ENCODE peak calls at places on chromosome 13, in eight cellular contexts. One of them, this sample, is unnamed.

GRCh38 chr13:76630629-76631028 is 255.6 kb downstream of the KCTD12 start:
- DNase-seq in omental fat pad: no peak
- DNase-seq in PC-9: no peak
- DNase-seq in brain microvascular endothelial cell: no peak
- DNase-seq in fibroblast of villous mesenchyme: no peak
- DNase-seq in CD8-positive, alpha-beta T cell: no peak
- DNase-seq in glutamatergic neuron: no peak
- DNase-seq in neural crest cell: no peak
- DNase-seq in this sample: no peak

GRCh38 chr13:43959291-43959690 is 79.6 kb downstream of the LACC1 start:
- DNase-seq in omental fat pad: no peak
- DNase-seq in PC-9: peak
- DNase-seq in brain microvascular endothelial cell: no peak
- DNase-seq in fibroblast of villous mesenchyme: no peak
- DNase-seq in CD8-positive, alpha-beta T cell: no peak
- DNase-seq in glutamatergic neuron: no peak
- DNase-seq in neural crest cell: no peak
- DNase-seq in this sample: no peak

GRCh38 chr13:46403851-46404731 is 17.0 kb upstream of the RUBCNL start:
- DNase-seq in omental fat pad: no peak
- DNase-seq in PC-9: no peak
- DNase-seq in brain microvascular endothelial cell: no peak
- DNase-seq in fibroblast of villous mesenchyme: no peak
- DNase-seq in CD8-positive, alpha-beta T cell: no peak
- DNase-seq in glutamatergic neuron: no peak
- DNase-seq in neural crest cell: no peak
- DNase-seq in this sample: no peak

GRCh38 chr13:101454767-101455166 is 2.3 kb downstream of the ITGBL1 start:
- DNase-seq in omental fat pad: no peak
- DNase-seq in PC-9: peak
- DNase-seq in brain microvascular endothelial cell: no peak
- DNase-seq in fibroblast of villous mesenchyme: no peak
- DNase-seq in CD8-positive, alpha-beta T cell: no peak
- DNase-seq in glutamatergic neuron: no peak
- DNase-seq in neural crest cell: no peak
- DNase-seq in this sample: peak

GRCh38 chr13:79900356-79900755 is 419.4 kb downstream of the NDFIP2 start:
- DNase-seq in omental fat pad: no peak
- DNase-seq in PC-9: no peak
- DNase-seq in brain microvascular endothelial cell: no peak
- DNase-seq in fibroblast of villous mesenchyme: no peak
- DNase-seq in CD8-positive, alpha-beta T cell: no peak
- DNase-seq in glutamatergic neuron: no peak
- DNase-seq in neural crest cell: no peak
- DNase-seq in this sample: no peak

GRCh38 chr13:28574617-28575142 is 79.8 kb upstream of the FLT1 start:
- DNase-seq in omental fat pad: no peak
- DNase-seq in PC-9: peak
- DNase-seq in brain microvascular endothelial cell: peak
- DNase-seq in fibroblast of villous mesenchyme: peak
- DNase-seq in CD8-positive, alpha-beta T cell: no peak
- DNase-seq in glutamatergic neuron: no peak
- DNase-seq in neural crest cell: no peak
- DNase-seq in this sample: peak

GRCh38 chr13:80556291-80556690 is 215.4 kb upstream of the SPRY2 start:
- DNase-seq in omental fat pad: no peak
- DNase-seq in PC-9: no peak
- DNase-seq in brain microvascular endothelial cell: peak
- DNase-seq in fibroblast of villous mesenchyme: no peak
- DNase-seq in CD8-positive, alpha-beta T cell: no peak
- DNase-seq in glutamatergic neuron: no peak
- DNase-seq in neural crest cell: no peak
- DNase-seq in this sample: peak

GRCh38 chr13:40995997-40996396 is 23.1 kb downstream of the ELF1 start:
- DNase-seq in omental fat pad: no peak
- DNase-seq in PC-9: no peak
- DNase-seq in brain microvascular endothelial cell: no peak
- DNase-seq in fibroblast of villous mesenchyme: no peak
- DNase-seq in CD8-positive, alpha-beta T cell: no peak
- DNase-seq in glutamatergic neuron: no peak
- DNase-seq in neural crest cell: no peak
- DNase-seq in this sample: no peak

GRCh38 chr13:33109801-33110200 is 93.6 kb downstream of the KL start:
- DNase-seq in omental fat pad: no peak
- DNase-seq in PC-9: no peak
- DNase-seq in brain microvascular endothelial cell: no peak
- DNase-seq in fibroblast of villous mesenchyme: no peak
- DNase-seq in CD8-positive, alpha-beta T cell: no peak
- DNase-seq in glutamatergic neuron: peak
- DNase-seq in neural crest cell: no peak
- DNase-seq in this sample: no peak

GRCh38 chr13:100497394-100497793 is 91.2 kb downstream of the GGACT start:
- DNase-seq in omental fat pad: no peak
- DNase-seq in PC-9: no peak
- DNase-seq in brain microvascular endothelial cell: peak
- DNase-seq in fibroblast of villous mesenchyme: peak
- DNase-seq in CD8-positive, alpha-beta T cell: no peak
- DNase-seq in glutamatergic neuron: no peak
- DNase-seq in neural crest cell: no peak
- DNase-seq in this sample: peak

GRCh38 chr13:72953391-72953960 is 105.3 kb upstream of the KLF5 start:
- DNase-seq in omental fat pad: no peak
- DNase-seq in PC-9: no peak
- DNase-seq in brain microvascular endothelial cell: no peak
- DNase-seq in fibroblast of villous mesenchyme: no peak
- DNase-seq in CD8-positive, alpha-beta T cell: no peak
- DNase-seq in glutamatergic neuron: no peak
- DNase-seq in neural crest cell: no peak
- DNase-seq in this sample: no peak

GRCh38 chr13:70297219-70297618 is 189.0 kb upstream of the KLHL1 start:
- DNase-seq in omental fat pad: no peak
- DNase-seq in PC-9: no peak
- DNase-seq in brain microvascular endothelial cell: no peak
- DNase-seq in fibroblast of villous mesenchyme: no peak
- DNase-seq in CD8-positive, alpha-beta T cell: no peak
- DNase-seq in glutamatergic neuron: no peak
- DNase-seq in neural crest cell: no peak
- DNase-seq in this sample: no peak

GRCh38 chr13:32427852-32428580 is at the start of gene N4BP2L1:
- DNase-seq in omental fat pad: peak
- DNase-seq in PC-9: peak
- DNase-seq in brain microvascular endothelial cell: peak
- DNase-seq in fibroblast of villous mesenchyme: no peak
- DNase-seq in CD8-positive, alpha-beta T cell: peak
- DNase-seq in glutamatergic neuron: peak
- DNase-seq in neural crest cell: no peak
- DNase-seq in this sample: peak

GRCh38 chr13:72820156-72820897 is 38.4 kb downstream of the PIBF1 start:
- DNase-seq in omental fat pad: no peak
- DNase-seq in PC-9: no peak
- DNase-seq in brain microvascular endothelial cell: peak
- DNase-seq in fibroblast of villous mesenchyme: peak
- DNase-seq in CD8-positive, alpha-beta T cell: no peak
- DNase-seq in glutamatergic neuron: no peak
- DNase-seq in neural crest cell: no peak
- DNase-seq in this sample: peak

GRCh38 chr13:110398564-110399507 is 91.8 kb downstream of the COL4A2 start:
- DNase-seq in omental fat pad: no peak
- DNase-seq in PC-9: peak
- DNase-seq in brain microvascular endothelial cell: no peak
- DNase-seq in fibroblast of villous mesenchyme: peak
- DNase-seq in CD8-positive, alpha-beta T cell: no peak
- DNase-seq in glutamatergic neuron: no peak
- DNase-seq in neural crest cell: no peak
- DNase-seq in this sample: peak

GRCh38 chr13:111573362-111573761 is 252.9 kb downstream of the TEX29 start:
- DNase-seq in omental fat pad: no peak
- DNase-seq in PC-9: no peak
- DNase-seq in brain microvascular endothelial cell: no peak
- DNase-seq in fibroblast of villous mesenchyme: no peak
- DNase-seq in CD8-positive, alpha-beta T cell: no peak
- DNase-seq in glutamatergic neuron: no peak
- DNase-seq in neural crest cell: no peak
- DNase-seq in this sample: no peak

DNA sequence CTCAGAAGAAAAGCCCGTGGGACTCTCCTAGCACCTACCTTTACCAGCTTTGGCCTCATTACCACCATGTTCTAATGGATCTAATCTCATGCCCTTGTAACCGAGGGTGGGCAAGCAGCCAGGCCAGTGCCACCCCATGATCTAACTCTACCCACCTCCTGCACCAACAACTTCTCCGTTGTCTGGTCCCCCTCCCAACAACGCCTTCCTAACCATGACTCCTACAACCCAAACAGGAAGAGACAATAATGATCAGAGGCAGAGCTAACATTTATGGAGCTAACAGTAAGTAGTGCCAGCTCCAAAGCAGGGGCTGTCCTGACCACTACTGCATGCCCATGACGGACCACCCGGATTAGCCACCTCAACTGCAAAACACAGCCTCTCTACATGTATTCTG is 3.5 kb downstream of the USP12 start:
- DNase-seq in omental fat pad: no peak
- DNase-seq in PC-9: no peak
- DNase-seq in brain microvascular endothelial cell: no peak
- DNase-seq in fibroblast of villous mesenchyme: no peak
- DNase-seq in CD8-positive, alpha-beta T cell: no peak
- DNase-seq in glutamatergic neuron: no peak
- DNase-seq in neural crest cell: no peak
- DNase-seq in this sample: no peak
- TF ChIP-seq CTCF in omental fat pad: no peak
- TF ChIP-seq CTCF in PC-9: no peak
- TF ChIP-seq CTCF in brain microvascular endothelial cell: no peak
- TF ChIP-seq CTCF in fibroblast of villous mesenchyme: no peak
- TF ChIP-seq CTCF in CD8-positive, alpha-beta T cell: no peak
- TF ChIP-seq CTCF in glutamatergic neuron: no peak
- TF ChIP-seq CTCF in neural crest cell: no peak
- TF ChIP-seq CTCF in this sample: no peak

DNA sequence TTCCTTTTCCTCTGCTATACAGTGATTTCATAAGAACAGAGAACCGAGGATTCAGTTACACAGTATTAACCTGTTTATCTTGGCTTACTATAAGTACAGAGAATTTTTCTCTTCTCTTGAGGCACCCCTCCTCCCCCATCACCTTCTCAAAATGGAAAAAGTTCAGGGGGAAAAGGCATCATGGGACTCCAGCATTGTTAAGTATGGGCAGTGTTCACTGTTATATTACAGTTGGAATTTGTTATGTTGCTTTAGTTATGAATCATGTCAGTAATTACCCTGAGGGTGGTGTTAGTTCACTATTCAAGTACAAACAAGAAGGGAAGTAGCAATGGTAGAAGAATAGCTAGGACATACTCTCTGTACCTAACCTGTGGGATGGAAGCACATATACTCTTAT is 12.1 kb downstream of the LPAR6 start:
- DNase-seq in omental fat pad: no peak
- DNase-seq in PC-9: peak
- DNase-seq in brain microvascular endothelial cell: peak
- DNase-seq in fibroblast of villous mesenchyme: peak
- DNase-seq in CD8-positive, alpha-beta T cell: no peak
- DNase-seq in glutamatergic neuron: no peak
- DNase-seq in neural crest cell: no peak
- DNase-seq in this sample: peak
- TF ChIP-seq CTCF in omental fat pad: no peak
- TF ChIP-seq CTCF in PC-9: no peak
- TF ChIP-seq CTCF in brain microvascular endothelial cell: no peak
- TF ChIP-seq CTCF in fibroblast of villous mesenchyme: no peak
- TF ChIP-seq CTCF in CD8-positive, alpha-beta T cell: no peak
- TF ChIP-seq CTCF in glutamatergic neuron: no peak
- TF ChIP-seq CTCF in neural crest cell: no peak
- TF ChIP-seq CTCF in this sample: no peak

DNA sequence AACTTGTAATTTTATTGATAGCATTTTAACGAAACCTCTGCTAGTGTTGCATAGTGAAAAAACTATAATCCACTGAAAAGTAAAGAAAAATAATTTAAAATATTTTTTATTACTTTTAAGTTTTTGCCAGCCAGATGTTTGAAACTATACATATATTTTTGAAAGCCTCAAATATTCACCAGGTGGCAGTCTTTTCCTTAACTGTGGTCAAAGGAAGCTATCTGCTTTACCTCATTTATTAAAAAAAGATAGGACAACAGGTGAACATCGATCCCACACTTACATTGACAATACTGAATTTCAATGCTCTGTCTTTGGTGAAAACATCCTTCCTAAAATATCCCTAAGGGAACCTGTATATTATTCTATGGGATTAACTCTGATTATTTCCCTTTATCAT is 100.5 kb downstream of the TRPC4 start:
- DNase-seq in omental fat pad: no peak
- DNase-seq in PC-9: no peak
- DNase-seq in brain microvascular endothelial cell: no peak
- DNase-seq in fibroblast of villous mesenchyme: no peak
- DNase-seq in CD8-positive, alpha-beta T cell: no peak
- DNase-seq in glutamatergic neuron: no peak
- DNase-seq in neural crest cell: no peak
- DNase-seq in this sample: peak
- TF ChIP-seq CTCF in omental fat pad: no peak
- TF ChIP-seq CTCF in PC-9: peak
- TF ChIP-seq CTCF in brain microvascular endothelial cell: peak
- TF ChIP-seq CTCF in fibroblast of villous mesenchyme: peak
- TF ChIP-seq CTCF in CD8-positive, alpha-beta T cell: no peak
- TF ChIP-seq CTCF in glutamatergic neuron: no peak
- TF ChIP-seq CTCF in neural crest cell: peak
- TF ChIP-seq CTCF in this sample: peak

GRCh38 chr13:97267418-97268059 is 45.4 kb downstream of the MBNL2 start:
- DNase-seq in omental fat pad: no peak
- DNase-seq in PC-9: no peak
- DNase-seq in brain microvascular endothelial cell: no peak
- DNase-seq in fibroblast of villous mesenchyme: no peak
- DNase-seq in CD8-positive, alpha-beta T cell: no peak
- DNase-seq in glutamatergic neuron: no peak
- DNase-seq in neural crest cell: no peak
- DNase-seq in this sample: no peak

GRCh38 chr13:97266328-97266727 is 44.2 kb downstream of the MBNL2 start:
- DNase-seq in omental fat pad: no peak
- DNase-seq in PC-9: no peak
- DNase-seq in brain microvascular endothelial cell: no peak
- DNase-seq in fibroblast of villous mesenchyme: no peak
- DNase-seq in CD8-positive, alpha-beta T cell: no peak
- DNase-seq in glutamatergic neuron: no peak
- DNase-seq in neural crest cell: no peak
- DNase-seq in this sample: no peak

GRCh38 chr13:97266734-97267417 is 44.7 kb downstream of the MBNL2 start:
- DNase-seq in omental fat pad: no peak
- DNase-seq in PC-9: no peak
- DNase-seq in brain microvascular endothelial cell: peak
- DNase-seq in fibroblast of villous mesenchyme: no peak
- DNase-seq in CD8-positive, alpha-beta T cell: no peak
- DNase-seq in glutamatergic neuron: no peak
- DNase-seq in neural crest cell: no peak
- DNase-seq in this sample: peak

GRCh38 chr13:97269603-97270002 is 47.5 kb downstream of the MBNL2 start:
- DNase-seq in omental fat pad: no peak
- DNase-seq in PC-9: no peak
- DNase-seq in brain microvascular endothelial cell: no peak
- DNase-seq in fibroblast of villous mesenchyme: no peak
- DNase-seq in CD8-positive, alpha-beta T cell: no peak
- DNase-seq in glutamatergic neuron: no peak
- DNase-seq in neural crest cell: no peak
- DNase-seq in this sample: no peak

DNA sequence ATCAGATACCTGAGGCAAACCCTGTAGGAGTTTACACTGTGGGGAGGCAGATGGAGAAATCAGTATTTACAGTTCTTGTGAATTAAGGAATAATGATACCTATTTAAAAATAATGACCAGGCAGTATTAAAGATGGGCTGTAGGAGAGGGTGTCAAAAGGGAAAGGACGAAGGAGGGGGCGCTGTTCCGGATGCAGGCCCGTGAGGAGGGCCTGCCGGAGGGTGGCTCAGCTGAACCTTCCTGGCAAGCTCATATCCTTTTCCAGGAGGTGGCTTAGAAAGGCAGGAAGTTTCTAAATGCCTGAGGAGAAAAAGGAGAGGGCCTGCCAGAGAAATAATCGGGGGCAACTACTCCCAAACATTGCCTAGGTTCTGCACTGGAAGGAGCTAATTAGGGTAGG is 46.6 kb downstream of the MBNL2 start:
- DNase-seq in omental fat pad: no peak
- DNase-seq in PC-9: no peak
- DNase-seq in brain microvascular endothelial cell: no peak
- DNase-seq in fibroblast of villous mesenchyme: no peak
- DNase-seq in CD8-positive, alpha-beta T cell: no peak
- DNase-seq in glutamatergic neuron: no peak
- DNase-seq in neural crest cell: no peak
- DNase-seq in this sample: peak
- TF ChIP-seq CTCF in omental fat pad: no peak
- TF ChIP-seq CTCF in PC-9: no peak
- TF ChIP-seq CTCF in brain microvascular endothelial cell: peak
- TF ChIP-seq CTCF in fibroblast of villous mesenchyme: peak
- TF ChIP-seq CTCF in CD8-positive, alpha-beta T cell: no peak
- TF ChIP-seq CTCF in glutamatergic neuron: no peak
- TF ChIP-seq CTCF in neural crest cell: no peak
- TF ChIP-seq CTCF in this sample: peak